ENCODE peak calls at places on chromosomes 5 and 9, in four cellular contexts. L, Y, P and M are unnamed samples.

GRCh38 chr5:61638476-61638875 is 306.4 kb downstream of the ZSWIM6 start:
- DNase-seq in Y (no peak), L (no peak), P (no peak), M (no peak)

GRCh38 chr9:69218166-69218565 is 44.1 kb downstream of the TJP2 start:
- DNase-seq in P (no peak), Y (no peak), L (no peak), M (no peak)

GRCh38 chr5:88778736-88779135 is 104.2 kb downstream of the MEF2C start:
- DNase-seq in Y (no peak), L (peak), P (no peak), M (no peak)

GRCh38 chr5:57887851-57888621 is 405.4 kb upstream of the ACTBL2 start:
- DNase-seq in P (peak), Y (peak), L (peak), M (peak)

GRCh38 chr9:136495401-136495800 is 12.6 kb upstream of the SEC16A start:
- DNase-seq in Y (no peak), L (no peak), P (no peak), M (no peak)

GRCh38 chr9:86175743-86176456 is 76.5 kb upstream of the GOLM1 start:
- DNase-seq in Y (no peak), P (no peak), L (no peak), M (peak)

GRCh38 chr9:1505489-1505888 is 455.3 kb downstream of the DMRT2 start:
- DNase-seq in P (no peak), Y (no peak), L (no peak), M (no peak)

GRCh38 chr5:68041293-68041692 is 174.3 kb upstream of the PIK3R1 start:
- DNase-seq in Y (no peak), P (no peak), L (no peak), M (no peak)

GRCh38 chr9:11933926-11934325 is 759.3 kb upstream of the TYRP1 start:
- DNase-seq in P (no peak), Y (peak), L (no peak), M (no peak)

GRCh38 chr5:131381792-131382191 is 117.9 kb downstream of the CDC42SE2 start:
- DNase-seq in Y (no peak), P (no peak), L (no peak), M (no peak)

GRCh38 chr5:159905496-159905895 is 10.8 kb upstream of the ADRA1B start:
- DNase-seq in P (no peak), L (peak), Y (peak), M (peak)

GRCh38 chr5:1670342-1670741 is 129.3 kb downstream of the MRPL36 start:
- DNase-seq in P (peak), L (peak), Y (no peak), M (no peak)

GRCh38 chr9:131748411-131748955 is 8.6 kb upstream of the RAPGEF1 start:
- DNase-seq in L (no peak), P (no peak), Y (no peak), M (no peak)

GRCh38 chr9:125759812-125760134 is 12.6 kb downstream of the PBX3 start:
- DNase-seq in L (no peak), Y (no peak), P (no peak), M (no peak)

DNA sequence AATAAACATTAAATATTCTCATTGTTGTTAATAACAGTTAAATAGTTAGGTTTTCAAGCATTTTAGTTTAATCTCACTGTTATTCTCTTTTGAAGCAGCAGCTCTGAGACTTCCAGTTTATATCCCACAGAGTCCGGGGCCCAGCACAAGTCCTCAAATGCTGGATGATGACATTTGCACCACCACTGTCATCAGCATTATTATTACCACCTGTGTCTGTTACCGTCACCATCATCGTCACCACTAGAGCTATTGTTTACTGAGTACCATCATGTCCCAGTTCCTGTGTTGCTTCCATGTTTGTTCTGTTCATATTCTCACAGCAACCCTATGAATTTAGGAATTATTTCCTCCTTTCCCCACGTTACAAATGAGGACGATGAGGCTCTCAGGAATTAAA is 169.2 kb upstream of the NR3C1 start:
- DNase-seq in Y (no peak), P (no peak), L (no peak), M (no peak)
- H2AFZ ChIP-seq in Y (no peak), P (peak), L (no peak), M (no peak)

GRCh38 chr5:150507283-150508020 is 479 bp upstream of the NDST1 start:
- DNase-seq in L (no peak), P (no peak), Y (no peak), M (no peak)

GRCh38 chr5:150509992-150510391 is 2.1 kb downstream of the NDST1 start:
- DNase-seq in P (no peak), L (no peak), Y (no peak), M (no peak)

GRCh38 chr5:150506571-150507282 is 1.2 kb upstream of the NDST1 start:
- DNase-seq in Y (no peak), L (no peak), P (no peak), M (no peak)

GRCh38 chr5:150508828-150509227 is 897 bp downstream of the NDST1 start:
- DNase-seq in L (no peak), P (no peak), Y (no peak), M (no peak)

DNA sequence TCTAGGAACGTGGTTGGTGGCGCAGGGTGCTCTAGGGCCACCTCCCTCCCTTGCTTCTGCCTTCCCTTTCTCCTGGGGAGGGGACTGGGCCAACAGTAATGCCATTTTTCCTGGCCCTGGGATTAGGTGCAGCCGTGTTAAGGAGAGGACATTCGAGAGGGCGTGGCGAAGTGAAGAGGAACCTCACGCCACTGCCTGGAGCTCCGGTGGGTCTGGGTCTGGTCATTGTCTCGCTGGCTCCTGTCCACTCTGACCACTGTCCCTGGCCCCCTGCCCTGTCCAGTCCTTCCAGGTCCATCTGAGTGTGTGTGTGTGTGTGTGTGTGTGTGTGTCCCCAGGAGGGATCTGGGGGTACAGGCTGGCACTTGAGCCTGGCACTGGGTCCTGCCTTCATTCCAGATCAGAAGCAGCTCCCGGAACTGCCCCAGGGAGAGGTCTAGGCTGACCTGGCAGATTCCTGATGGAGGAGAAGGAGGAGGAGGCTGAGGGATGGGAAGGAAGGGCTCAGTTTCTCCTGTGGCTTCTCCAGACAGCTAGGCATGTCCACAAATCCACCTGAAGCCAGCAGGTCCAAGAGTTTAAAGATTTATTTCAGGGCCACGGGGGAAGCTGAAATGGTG is at the start of gene NDST1:
- DNase-seq in L (no peak), P (no peak), Y (no peak), M (no peak)
- H3K4me3 ChIP-seq in L (no peak), P (no peak), Y (no peak), M (no peak)

DNA sequence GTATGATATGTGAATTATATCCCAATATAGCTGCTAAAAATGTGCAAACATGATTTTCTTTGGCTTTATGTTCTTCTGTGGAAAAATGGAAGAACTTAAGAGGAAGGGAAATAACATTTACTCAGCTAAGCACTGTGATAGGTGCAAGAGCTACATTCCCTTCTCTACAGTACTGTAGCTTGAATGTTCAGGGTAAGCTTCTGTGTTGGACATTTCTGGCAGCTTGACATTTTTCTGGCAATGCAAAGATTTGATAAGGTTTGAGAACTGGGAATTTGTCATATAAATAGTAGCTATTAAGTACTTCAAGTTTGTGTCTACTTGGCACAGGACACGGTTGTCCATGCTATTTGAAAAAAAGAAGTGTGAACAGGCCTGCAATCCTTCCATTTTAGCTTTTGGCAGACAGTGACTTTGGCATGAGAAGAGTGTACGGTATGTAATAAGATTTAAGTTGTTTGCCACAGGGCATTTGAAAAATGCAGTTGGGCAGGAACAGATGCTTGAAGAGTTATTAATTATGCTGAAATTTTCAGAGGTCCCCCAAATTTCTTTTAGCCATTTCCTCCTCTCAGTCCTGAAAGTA is 77.6 kb downstream of the KIF4B start:
- DNase-seq in L (peak), P (no peak), Y (no peak), M (no peak)
- H2AFZ ChIP-seq in L (no peak), P (no peak), Y (no peak), M (no peak)

DNA sequence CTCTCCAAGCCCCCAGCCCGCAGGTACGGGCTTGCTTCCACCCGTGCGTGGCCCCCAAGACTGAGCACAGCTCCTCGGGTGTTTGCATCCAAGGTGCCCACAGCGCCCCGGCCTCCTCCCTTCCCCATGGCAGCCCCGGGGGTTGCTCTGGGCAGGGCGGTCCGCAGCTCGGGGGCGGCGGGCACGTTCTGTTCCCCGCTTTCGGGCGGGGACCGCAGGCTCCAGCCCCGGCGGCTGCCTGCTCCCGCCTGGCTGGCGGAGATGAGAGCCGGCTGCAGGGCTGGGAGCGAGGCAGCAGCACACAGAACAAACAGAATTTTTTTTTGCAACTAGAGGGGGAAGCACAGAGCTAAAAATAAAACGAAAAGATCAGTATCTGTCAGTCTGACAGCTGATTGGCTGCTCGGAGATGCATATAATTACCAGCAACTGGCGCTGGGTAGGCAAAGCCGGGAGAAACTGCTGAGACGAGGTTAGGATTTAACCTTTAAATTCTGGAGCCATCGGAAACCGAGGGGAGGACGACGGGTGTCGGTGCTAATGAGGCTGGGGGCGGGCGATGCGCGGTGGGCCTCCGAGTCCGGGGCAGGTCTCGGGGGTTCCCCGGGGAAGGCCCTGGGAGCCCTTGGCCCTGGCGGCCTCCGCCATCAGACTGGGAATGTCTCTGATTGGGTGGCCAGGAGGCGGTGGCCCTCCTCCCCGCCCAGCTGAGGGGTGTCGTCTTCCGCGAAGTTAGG is 142.7 kb upstream of the IER5L start:
- DNase-seq in Y (peak), P (peak), L (peak), M (peak)
- H3K4me3 ChIP-seq in Y (no peak), P (peak), L (peak), M (no peak)

GRCh38 chr9:129178983-129179382 is 922 bp upstream of the IER5L start:
- DNase-seq in Y (peak), L (no peak), P (no peak), M (peak)

GRCh38 chr9:129177791-129178578 is at the start of gene IER5L:
- DNase-seq in P (peak), Y (peak), L (peak), M (peak)

GRCh38 chr9:129177443-129177790 is 644 bp downstream of the IER5L start:
- DNase-seq in P (peak), L (no peak), Y (peak), M (no peak)

GRCh38 chr9:129176786-129177442 is 1.1 kb downstream of the IER5L start:
- DNase-seq in P (no peak), Y (peak), L (peak), M (peak)

DNA sequence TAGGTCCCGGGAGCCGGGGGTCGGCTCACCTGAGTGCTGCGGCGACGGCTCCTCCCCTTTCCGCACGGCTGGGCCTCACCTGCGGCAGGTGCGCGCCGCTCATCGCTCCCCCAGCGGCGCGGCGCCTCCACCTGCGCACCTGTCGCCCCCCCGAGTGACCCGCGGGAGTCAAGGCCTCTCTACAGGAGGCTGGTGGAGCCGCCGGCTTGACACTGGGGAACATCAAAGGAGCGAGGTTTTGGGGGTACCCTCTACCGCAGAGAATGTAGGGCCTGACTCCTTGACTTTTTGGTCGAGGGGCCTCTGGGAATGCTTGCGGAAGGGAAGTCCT is 483 bp upstream of the IER5L start:
- DNase-seq in Y (no peak), P (no peak), L (no peak), M (no peak)
- H2AFZ ChIP-seq in Y (no peak), P (no peak), L (no peak), M (peak)

GRCh38 chr5:54860321-54860720 is 125.1 kb downstream of the ESM1 start:
- DNase-seq in Y (no peak), P (no peak), L (no peak), M (no peak)
- H3K4me3 ChIP-seq in Y (no peak), P (no peak), L (no peak), M (no peak)